ENCODE peak calls at places on chromosomes 5 and 9, in seven cellular contexts. N, E, P, G, I, M and Q are unnamed samples.
A peak's percentile ranks its signal among the peaks of the same experiment; 100 is the strongest.

GRCh38 chr5:175460126-175460525 is 16.1 kb upstream of the DRD1 start:
- DNase-seq in N (no peak), E (no peak), M (no peak), P (no peak), I (no peak), G (peak; percentile 36), Q (no peak)

GRCh38 chr5:10288600-10289213 is 19.0 kb downstream of the CMBL start:
- DNase-seq in G (peak; percentile 75), E (peak; percentile 85), I (peak; percentile 34), P (no peak), M (no peak), N (peak; percentile 55), Q (no peak)

GRCh38 chr5:54580997-54581741 is 63.6 kb downstream of the SNX18 start:
- DNase-seq in G (no peak), P (no peak), M (peak; percentile 91), E (no peak), I (no peak), N (no peak), Q (no peak)

GRCh38 chr9:96057155-96057554 is 181.7 kb downstream of the ERCC6L2 start:
- DNase-seq in M (no peak), I (no peak), E (no peak), G (peak; percentile 22), P (no peak), N (no peak), Q (no peak)

GRCh38 chr5:140153255-140153654 is 21.7 kb upstream of the CYSTM1 start:
- DNase-seq in N (no peak), E (no peak), M (no peak), G (no peak), P (no peak), I (no peak), Q (no peak)

GRCh38 chr5:112907166-112907611 is 14.8 kb downstream of the REEP5 start:
- DNase-seq in E (no peak), I (peak; percentile 21), G (no peak), M (no peak), P (no peak), N (no peak), Q (no peak)

GRCh38 chr9:72579880-72580570 is 58.6 kb downstream of the TMC1 start:
- DNase-seq in M (peak; percentile 30), G (peak; percentile 81), I (no peak), N (no peak), E (no peak), P (no peak), Q (peak; percentile 75)

GRCh38 chr9:12469084-12469483 is 224.1 kb upstream of the TYRP1 start:
- DNase-seq in E (no peak), G (peak; percentile 2), N (no peak), I (no peak), P (no peak), M (no peak), Q (no peak)

GRCh38 chr9:131361202-131361833 is 32.6 kb upstream of the PRRC2B start:
- DNase-seq in E (peak; percentile 72), N (no peak), M (peak; percentile 5), P (no peak), I (no peak), G (peak; percentile 57), Q (no peak)

GRCh38 chr5:66198837-66199236 is 54.7 kb downstream of the SREK1 start:
- DNase-seq in G (no peak), I (no peak), N (no peak), P (no peak), M (no peak), E (no peak), Q (no peak)

GRCh38 chr5:150377964-150378694 is 20.6 kb downstream of the TCOF1 start:
- DNase-seq in M (peak; percentile 98), N (no peak), E (no peak), G (peak; percentile 78), P (no peak), I (no peak), Q (peak; percentile 95)

GRCh38 chr5:150322202-150322601 is 19.5 kb upstream of the ARSI start:
- DNase-seq in E (no peak), G (peak; percentile 93), N (no peak), I (no peak), M (peak; percentile 44), P (no peak), Q (peak; percentile 66)

GRCh38 chr9:135617991-135618411 is 21.3 kb downstream of the GLT6D1 start:
- DNase-seq in M (no peak), I (no peak), P (peak; percentile 18), E (no peak), N (no peak), G (no peak), Q (no peak)

GRCh38 chr9:32490601-32491000 is 35.4 kb downstream of the RIGI start:
- DNase-seq in N (no peak), I (no peak), M (no peak), E (no peak), P (no peak), G (no peak), Q (no peak)

GRCh38 chr9:75739884-75740611 is 150.4 kb upstream of the PCSK5 start:
- DNase-seq in I (no peak), M (no peak), P (no peak), E (no peak), N (peak; percentile 20), G (no peak), Q (no peak)

GRCh38 chr5:180128671-180129261 is 57.2 kb upstream of the RNF130 start:
- DNase-seq in G (no peak), M (no peak), E (peak; percentile 61), I (peak; percentile 61), N (no peak), P (peak; percentile 47), Q (no peak)

GRCh38 chr9:82101475-82101874 is 112.9 kb downstream of the SPATA31D1 start:
- DNase-seq in M (no peak), I (no peak), E (no peak), N (no peak), P (no peak), G (no peak), Q (peak; percentile 20)

GRCh38 chr9:114855488-114855887 is 49.6 kb upstream of the TNFSF15 start:
- DNase-seq in M (peak; percentile 50), G (no peak), P (no peak), N (no peak), I (no peak), E (no peak), Q (peak; percentile 50)

GRCh38 chr5:76813982-76814562 is 4.8 kb upstream of the F2RL1 start:
- DNase-seq in M (peak; percentile 72), I (no peak), P (no peak), N (no peak), G (peak; percentile 94), E (no peak), Q (peak; percentile 92)

GRCh38 chr9:32839013-32839442 is 55.7 kb downstream of the TMEM215 start:
- DNase-seq in G (no peak), N (no peak), E (no peak), M (no peak), I (no peak), P (no peak), Q (no peak)

GRCh38 chr9:97382099-97382718 is 29.7 kb upstream of the TDRD7 start:
- DNase-seq in P (no peak), G (no peak), E (no peak), N (no peak), I (no peak), M (no peak), Q (peak; percentile 18)

GRCh38 chr5:110880413-110880812 is 141.6 kb downstream of the SLC25A46 start:
- DNase-seq in N (no peak), G (peak; percentile 91), I (no peak), M (peak; percentile 11), P (no peak), E (no peak), Q (peak; percentile 83)

GRCh38 chr5:151351675-151352074 is 4.3 kb upstream of the SLC36A2 start:
- DNase-seq in N (no peak), G (peak; percentile 16), P (no peak), M (no peak), E (no peak), I (no peak), Q (peak; percentile 9)

DNA sequence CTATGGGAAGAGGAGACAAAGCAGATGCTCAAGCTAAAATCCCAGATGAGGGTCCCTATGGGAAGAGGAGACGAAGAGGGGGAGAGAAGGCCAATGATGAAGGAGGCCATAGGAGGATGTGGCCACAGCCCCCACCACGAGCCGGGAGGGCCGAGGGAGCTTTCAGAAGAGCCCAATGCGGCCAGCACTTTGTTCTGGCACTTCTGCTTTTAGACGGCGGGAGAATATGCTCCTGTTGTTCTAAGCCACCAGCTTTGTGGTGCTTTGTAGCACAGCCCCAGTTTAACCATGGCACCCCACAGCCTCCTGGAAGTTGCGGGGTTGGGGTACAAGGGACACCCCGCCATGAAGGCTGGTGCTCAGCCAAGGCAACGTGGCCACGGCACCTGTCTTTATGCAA is 33.4 kb downstream of the LPCAT1 start:
- DNase-seq in I (no peak), P (no peak), N (no peak), E (no peak), M (no peak), G (no peak), Q (no peak)
- TF ChIP-seq CTCF in I (no peak), P (no peak), N (no peak), E (no peak), M (no peak), G (no peak), Q (no peak)

GRCh38 chr9:27124151-27124550 is 15.1 kb downstream of the TEK start:
- DNase-seq in E (no peak), M (no peak), I (no peak), G (peak; percentile 69), N (no peak), P (no peak), Q (no peak)

GRCh38 chr9:27117489-27118135 is 8.6 kb downstream of the TEK start:
- DNase-seq in M (peak; percentile 77), I (no peak), P (peak; percentile 87), N (peak; percentile 74), G (peak; percentile 64), E (peak; percentile 74), Q (no peak)

DNA sequence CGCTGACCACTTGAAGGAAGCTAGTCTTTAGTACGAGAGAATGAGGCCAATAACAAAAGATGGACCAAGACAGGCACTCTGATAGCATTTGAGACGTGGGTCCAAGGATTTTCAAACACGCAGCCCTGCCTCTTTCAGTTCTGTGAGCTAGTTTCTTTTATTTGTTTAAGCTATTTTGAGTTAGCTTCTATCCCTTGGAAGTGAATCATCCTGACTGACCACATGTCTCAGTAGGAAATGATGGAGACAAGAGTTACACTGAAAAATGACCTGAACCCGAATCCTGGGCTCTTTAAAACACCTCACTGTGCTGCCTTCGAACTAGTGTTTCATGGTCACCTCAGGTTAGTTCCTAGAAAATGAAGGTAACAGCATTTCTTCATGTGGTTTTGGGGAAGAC is 9.9 kb downstream of the TEK start:
- DNase-seq in G (peak; percentile 30), M (peak; percentile 31), P (no peak), E (no peak), I (no peak), N (no peak), Q (no peak)
- H3K4me3 ChIP-seq in G (no peak overlapping the region), M (no peak overlapping the region), P (no peak overlapping the region), E (no peak overlapping the region), I (no peak overlapping the region), N (no peak overlapping the region), Q (no peak overlapping the region)

GRCh38 chr9:30065888-30066287 is 2318.6 kb upstream of the ACO1 start:
- DNase-seq in I (no peak), P (no peak), M (no peak), E (no peak), N (no peak), G (no peak), Q (no peak)
- TF ChIP-seq CTCF in I (no peak), P (no peak), M (no peak), E (no peak), N (no peak), G (no peak), Q (no peak)

DNA sequence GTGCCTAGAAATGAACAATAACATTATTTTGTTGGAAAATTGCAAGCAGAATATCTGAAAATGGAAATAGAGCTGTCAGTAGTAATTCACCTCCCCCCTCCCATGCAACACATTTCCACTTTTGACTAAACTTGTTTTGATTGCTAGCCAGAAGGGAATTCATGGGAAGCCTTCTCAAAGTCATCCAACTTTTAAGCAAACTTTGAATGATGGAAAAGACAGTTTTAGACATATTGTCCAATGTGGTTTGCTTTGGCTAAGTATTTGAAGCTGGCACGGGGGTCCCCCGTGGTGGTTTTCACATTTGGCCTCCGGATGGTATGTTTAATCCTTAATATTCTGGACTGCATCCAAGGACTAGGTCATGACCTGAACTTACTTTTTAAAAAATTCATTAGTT is 7.5 kb downstream of the NR2F1 start:
- DNase-seq in M (no peak), E (no peak), N (no peak), I (no peak), G (no peak), P (no peak), Q (no peak)
- H3K4me3 ChIP-seq in M (no peak overlapping the region), E (no peak overlapping the region), N (no peak overlapping the region), I (peak overlapping the region; percentile 76), G (no peak overlapping the region), P (no peak overlapping the region), Q (no peak overlapping the region)